ENCODE peak calls at places on chromosomes 1 and 21, in ten cellular contexts. J is A172; I is iris pigment epithelial cell; Z is stimulated activated CD4-positive, alpha-beta T cell treated with anti-CD3 and anti-CD28 coated beads, Interleukin-1b, Interleukin-23, amount 100 ng/mL, for 24 hours; X is activated T-cell treated with anti-CD3 and anti-CD28 coated beads for 1 hour; S is transverse colon; W is small intestine; P is Caki2; G is stimulated activated CD8-positive, alpha-beta memory T cell treated with anti-CD3 and anti-CD28 coated beads, Interleukin-2, amount 100 ng/mL, for 48 hours; V is NCI-H446 treated with DMSO at 0.1 percent for 48 hours. F is an unnamed sample.

GRCh38 chr1:1299686-1300351 is 7.9 kb downstream of the ACAP3 start:
- DNase-seq in J (no peak), I (no peak), Z (no peak), X (no peak), S (no peak), W (no peak), P (no peak), G (no peak), V (no peak), F (no peak)

GRCh38 chr1:29686012-29686930 is 449.9 kb downstream of the PTPRU start:
- DNase-seq in J (no peak), I (no peak), Z (no peak), X (no peak), S (no peak), W (no peak), P (no peak), G (no peak), V (no peak), F (no peak)

GRCh38 chr1:219883400-219884332 is 44.7 kb downstream of the SLC30A10 start:
- DNase-seq in J (no peak), I (no peak), Z (no peak), X (no peak), S (no peak), W (no peak), P (no peak), G (no peak), V (no peak), F (no peak)

GRCh38 chr1:152227310-152227928 is 3.4 kb upstream of the HRNR start:
- DNase-seq in J (no peak), I (peak), Z (no peak), X (no peak), S (no peak), W (no peak), P (peak), G (no peak), V (no peak), F (no peak)

GRCh38 chr21:45466330-45467220 is 61.6 kb downstream of the COL18A1 start:
- DNase-seq in J (no peak), I (no peak), Z (no peak), X (no peak), S (no peak), W (no peak), P (no peak), G (no peak), V (no peak), F (no peak)

GRCh38 chr21:35651166-35651565 is 409.2 kb downstream of the SETD4 start:
- DNase-seq in J (no peak), I (peak), Z (no peak), X (no peak), S (no peak), W (no peak), P (no peak), G (no peak), V (no peak), F (no peak)

GRCh38 chr1:30146448-30146847 is 576.9 kb downstream of the MATN1 start:
- DNase-seq in J (no peak), I (no peak), Z (no peak), X (no peak), S (no peak), W (no peak), P (no peak), G (no peak), V (no peak), F (no peak)

GRCh38 chr1:53554592-53555305 is 95.5 kb downstream of the DMRTB1 start:
- DNase-seq in J (no peak), I (no peak), Z (no peak), X (no peak), S (peak), W (no peak), P (no peak), G (no peak), V (no peak), F (no peak)

GRCh38 chr1:11044849-11045427 is 2.1 kb downstream of the MASP2 start:
- DNase-seq in J (no peak), I (no peak), Z (no peak), X (no peak), S (no peak), W (no peak), P (no peak), G (no peak), V (no peak), F (no peak)

GRCh38 chr1:62676606-62677356 is 11.4 kb downstream of the DOCK7 start:
- DNase-seq in J (peak), I (no peak), Z (no peak), X (no peak), S (no peak), W (no peak), P (no peak), G (no peak), V (no peak), F (no peak)

GRCh38 chr1:10658396-10659066 is 137.9 kb downstream of the CASZ1 start:
- DNase-seq in J (no peak), I (no peak), Z (no peak), X (no peak), S (no peak), W (no peak), P (no peak), G (no peak), V (no peak), F (no peak)

F was measured in hepatocyte.